ENCODE peak calls at places on chromosomes 4 and X, in seven cellular contexts. G is neuronal stem cell, A is IMR-90, J is H9, F is mesendoderm, T is mesenchymal stem cell, Q is H1. K is an unnamed sample.

GRCh38 chr4:78962597-78963115 is 23.4 kb upstream of the PAQR3 start:
- DNase-seq in T (no peak), Q (no peak), J (no peak), F (no peak), A (no peak), G (no peak), K (no peak)

GRCh38 chr4:2643555-2643954 is 107.1 kb downstream of the FAM193A start:
- DNase-seq in A (no peak), J (no peak), G (no peak), T (no peak), Q (no peak), F (no peak), K (no peak)

GRCh38 chr4:182242793-182243192 is 409 bp upstream of the TENM3 start:
- DNase-seq in A (peak; percentile 74), G (no peak), T (peak; percentile 11), J (no peak), Q (no peak), F (peak; percentile 94), K (peak; percentile 97)

GRCh38 chrX:29662759-29663503 is 552.4 kb upstream of the MAGEB2 start:
- DNase-seq in Q (no peak), J (no peak), G (no peak), T (peak; percentile 93), A (peak; percentile 98), F (peak; percentile 55), K (peak; percentile 10)

GRCh38 chr4:4969298-4969697 is 50.0 kb downstream of the CYTL1 start:
- DNase-seq in T (peak; percentile 8), J (no peak), A (peak; percentile 3), Q (no peak), F (no peak), G (no peak), K (peak; percentile 28)

GRCh38 chr4:94345984-94346383 is 3.3 kb upstream of the HPGDS start:
- DNase-seq in A (no peak), J (no peak), T (no peak), G (no peak), F (no peak), Q (no peak), K (no peak)

GRCh38 chrX:97494756-97495372 is 611.2 kb downstream of the RPA4 start:
- DNase-seq in G (no peak), J (no peak), F (peak; percentile 51), T (no peak), Q (no peak), A (no peak), K (no peak)

GRCh38 chr4:106366026-106366425 is 2.6 kb downstream of the GIMD1 start:
- DNase-seq in G (no peak), Q (no peak), T (no peak), J (no peak), F (no peak), A (peak; percentile 65), K (peak; percentile 69)

GRCh38 chrX:115367956-115368355 is 78.4 kb downstream of the LUZP4 start:
- DNase-seq in G (no peak), Q (no peak), F (no peak), A (peak; percentile 18), J (no peak), T (peak; percentile 34), K (no peak)

GRCh38 chr4:43837171-43837570 is 611.4 kb downstream of the KCTD8 start:
- DNase-seq in J (no peak), G (no peak), T (no peak), A (no peak), F (no peak), Q (no peak), K (peak; percentile 2)

GRCh38 chr4:114378306-114378903 is 220.2 kb upstream of the UGT8 start:
- DNase-seq in Q (no peak), T (no peak), A (peak; percentile 65), G (no peak), F (peak; percentile 24), J (no peak), K (no peak)

GRCh38 chr4:8414377-8414776 is 26.1 kb downstream of the ACOX3 start:
- DNase-seq in G (no peak), A (no peak), T (no peak), F (no peak), Q (no peak), J (no peak), K (no peak)

GRCh38 chrX:110173192-110174175 is 144.4 kb downstream of the AMMECR1 start:
- DNase-seq in F (peak; percentile 7), Q (no peak), J (no peak), T (peak; percentile 27), A (peak; percentile 23), G (no peak), K (peak; percentile 58)

GRCh38 chr4:109754093-109754857 is 24.4 kb upstream of the PLA2G12A start:
- DNase-seq in A (no peak), J (no peak), T (no peak), F (no peak), G (no peak), Q (no peak), K (no peak)

GRCh38 chr4:147853706-147854105 is 121.8 kb downstream of the ARHGAP10 start:
- DNase-seq in T (no peak), J (no peak), Q (no peak), G (no peak), F (no peak), A (peak; percentile 79), K (no peak)

GRCh38 chr4:1533501-1534064 is 127.3 kb upstream of the NKX1-1 start:
- DNase-seq in F (no peak), A (peak; percentile 2), Q (no peak), J (no peak), G (no peak), T (no peak), K (no peak)

GRCh38 chr4:1864076-1865008 is 6.9 kb upstream of the NSD2 start:
- DNase-seq in F (no peak), J (no peak), G (peak; percentile 80), A (no peak), Q (no peak), T (no peak), K (no peak)

GRCh38 chr4:126604273-126604867 is 1028.4 kb upstream of the INTU start:
- DNase-seq in Q (no peak), G (peak; percentile 17), F (peak; percentile 52), T (peak; percentile 56), A (peak; percentile 61), J (no peak), K (peak; percentile 57)

GRCh38 chr4:21656832-21657231 is 291.7 kb downstream of the KCNIP4 start:
- DNase-seq in Q (no peak), F (peak; percentile 67), G (no peak), A (no peak), J (no peak), T (peak; percentile 82), K (no peak)

GRCh38 chrX:139213241-139213709 is 317.3 kb upstream of the F9 start:
- DNase-seq in J (no peak), G (no peak), Q (no peak), F (peak; percentile 86), T (no peak), A (no peak), K (no peak)

GRCh38 chrX:105552395-105552794 is 269.9 kb upstream of the NRK start:
- DNase-seq in A (no peak), J (no peak), Q (no peak), F (peak; percentile 18), T (no peak), G (no peak), K (no peak)

GRCh38 chr4:187268940-187269339 is 545.3 kb upstream of the FAT1 start:
- DNase-seq in F (no peak), Q (no peak), T (peak; percentile 96), A (peak; percentile 85), G (no peak), J (no peak), K (no peak)

GRCh38 chr4:8596891-8597290 is 4.3 kb downstream of the CPZ start:
- DNase-seq in Q (no peak), T (no peak), A (no peak), J (no peak), G (no peak), F (no peak), K (no peak)

GRCh38 chrX:37599735-37600134 is 28.3 kb downstream of the LANCL3 start:
- DNase-seq in F (no peak), G (no peak), A (no peak), T (no peak), Q (no peak), J (no peak), K (no peak)

GRCh38 chrX:68658530-68658929 is 11.1 kb downstream of the STARD8 start:
- DNase-seq in Q (no peak), T (peak; percentile 40), F (peak; percentile 45), J (no peak), A (peak; percentile 43), G (no peak), K (no peak)

GRCh38 chr4:25440478-25441030 is 63.5 kb downstream of the ANAPC4 start:
- DNase-seq in J (no peak), Q (peak; percentile 43), F (no peak), A (no peak), T (no peak), G (no peak), K (no peak)

GRCh38 chr4:38294238-38294637 is 334.0 kb downstream of the PTTG2 start:
- DNase-seq in T (no peak), Q (no peak), J (no peak), F (no peak), A (no peak), G (no peak), K (peak; percentile 60)

GRCh38 chr4:178745203-178745602 is 1303.0 kb upstream of the AGA start:
- DNase-seq in T (no peak), G (no peak), F (no peak), A (no peak), J (no peak), Q (no peak), K (no peak)
- H4K8ac ChIP-seq in T (no peak overlapping the region), G (no peak overlapping the region), F (no peak overlapping the region), A (no peak overlapping the region), J (no peak overlapping the region), Q (no peak overlapping the region), K (no peak overlapping the region)

DNA sequence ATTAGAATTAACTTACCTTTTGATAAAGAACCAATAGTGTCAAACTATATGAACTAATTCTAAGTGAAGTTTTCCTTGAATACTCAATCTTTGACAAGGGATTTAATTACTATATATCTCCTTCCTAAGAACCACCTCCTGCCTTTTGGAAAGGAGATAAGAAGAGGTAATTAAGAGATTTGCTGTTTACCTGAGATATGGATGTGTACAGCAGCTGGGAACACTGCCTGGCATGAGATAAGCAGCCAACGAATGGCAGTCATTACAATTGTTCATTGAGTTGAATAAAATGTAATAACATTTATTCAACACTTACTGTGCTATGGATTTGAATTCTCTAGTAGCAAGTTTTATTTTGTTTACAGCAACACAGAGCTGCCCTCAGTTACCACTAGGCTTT is 407.1 kb downstream of the SPOCK3 start:
- DNase-seq in F (peak; percentile 45), Q (no peak), G (no peak), A (no peak), J (no peak), T (no peak), K (no peak)
- H4K8ac ChIP-seq in F (no peak overlapping the region), Q (no peak overlapping the region), G (no peak overlapping the region), A (no peak overlapping the region), J (no peak overlapping the region), T (no peak overlapping the region), K (no peak overlapping the region)

GRCh38 chr4:164068392-164068791 is 573.9 kb downstream of the TMA16 start:
- DNase-seq in T (no peak), Q (no peak), G (no peak), F (no peak), A (no peak), J (no peak), K (no peak)
- H4K8ac ChIP-seq in T (no peak overlapping the region), Q (no peak overlapping the region), G (no peak overlapping the region), F (no peak overlapping the region), A (no peak overlapping the region), J (no peak overlapping the region), K (no peak overlapping the region)

GRCh38 chr4:10623241-10623640 is 61.3 kb downstream of the CLNK start:
- DNase-seq in J (no peak), G (no peak), F (peak; percentile 13), Q (no peak), T (no peak), A (peak; percentile 76), K (peak; percentile 67)
- H4K8ac ChIP-seq in J (no peak overlapping the region), G (no peak overlapping the region), F (no peak overlapping the region), Q (no peak overlapping the region), T (no peak overlapping the region), A (no peak overlapping the region), K (no peak overlapping the region)